ENCODE peak calls at places on chromosome 2, in eight cellular contexts. U is foreskin keratinocyte; T is EH; L is activated CD4-positive, alpha-beta T cell treated with anti-CD3 and anti-CD28 coated beads, Interleukin-2, amount 50 U/mL, for 1 hour; A is tibial artery; Y is EL; S is iris pigment epithelial cell; O is hepatocyte. F is an unnamed sample.

GRCh38 chr2:120826716-120827410 is 91.2 kb downstream of the GLI2 start:
- DNase-seq in O (no peak), T (no peak), A (peak), L (no peak), U (no peak), S (no peak), Y (no peak), F (no peak)

GRCh38 chr2:103135679-103136078 is 373.8 kb downstream of the TMEM182 start:
- DNase-seq in O (no peak), Y (no peak), T (no peak), L (no peak), S (no peak), A (no peak), U (no peak), F (no peak)

GRCh38 chr2:23509071-23509470 is 124.1 kb downstream of the KLHL29 start:
- DNase-seq in Y (no peak), A (no peak), U (no peak), T (no peak), L (no peak), S (no peak), O (no peak), F (no peak)

GRCh38 chr2:3870997-3871396 is 167.6 kb downstream of the DCDC2C start:
- DNase-seq in L (no peak), U (no peak), A (no peak), T (no peak), S (peak), Y (no peak), O (no peak), F (no peak)

GRCh38 chr2:235030936-235031335 is 79.1 kb downstream of the SH3BP4 start:
- DNase-seq in S (no peak), A (no peak), T (no peak), L (no peak), O (no peak), Y (no peak), U (no peak), F (no peak)

GRCh38 chr2:47664817-47665216 is 118.1 kb upstream of the MSH6 start:
- DNase-seq in U (no peak), S (peak), O (no peak), L (no peak), Y (no peak), A (no peak), T (peak), F (no peak)

GRCh38 chr2:24813645-24814257 is 20.5 kb downstream of the CENPO start:
- DNase-seq in Y (no peak), L (no peak), A (no peak), U (no peak), O (no peak), T (no peak), S (no peak), F (no peak)

GRCh38 chr2:71608441-71608840 is 155.1 kb downstream of the DYSF start:
- DNase-seq in L (no peak), S (no peak), O (no peak), A (peak), Y (no peak), T (no peak), U (no peak), F (no peak)

GRCh38 chr2:39411186-39411944 is 25.7 kb downstream of the MAP4K3 start:
- DNase-seq in T (peak), O (peak), A (no peak), S (peak), Y (peak), L (no peak), U (peak), F (no peak)

GRCh38 chr2:10278029-10278762 is 24.5 kb upstream of the HPCAL1 start:
- DNase-seq in U (no peak), Y (peak), T (peak), O (no peak), A (peak), S (peak), L (no peak), F (peak)

GRCh38 chr2:1799174-1799573 is 54.9 kb upstream of the PXDN start:
- DNase-seq in U (no peak), T (no peak), O (no peak), A (no peak), L (no peak), S (no peak), Y (no peak), F (no peak)

GRCh38 chr2:223856584-223856983 is 19.2 kb upstream of the AP1S3 start:
- DNase-seq in S (no peak), U (no peak), L (no peak), Y (no peak), A (no peak), T (no peak), O (no peak), F (no peak)

GRCh38 chr2:112692914-112693313 is 27.9 kb upstream of the NT5DC4 start:
- DNase-seq in L (no peak), A (no peak), O (no peak), T (no peak), U (no peak), Y (no peak), S (no peak), F (peak)

GRCh38 chr2:237744613-237745249 is 53.8 kb upstream of the RBM44 start:
- DNase-seq in T (peak), S (peak), L (peak), U (peak), O (peak), Y (peak), A (peak), F (peak)

GRCh38 chr2:234661146-234661545 is 164.3 kb upstream of the ARL4C start:
- DNase-seq in L (no peak), Y (no peak), U (no peak), O (no peak), T (no peak), S (no peak), A (no peak), F (no peak)

GRCh38 chr2:10285578-10286198 is 17.0 kb upstream of the HPCAL1 start:
- DNase-seq in L (no peak), U (no peak), S (peak), O (peak), A (peak), T (peak), Y (peak), F (peak)

GRCh38 chr2:236049981-236050380 is 118.2 kb downstream of the GBX2 start:
- DNase-seq in L (no peak), A (no peak), T (no peak), Y (no peak), O (no peak), U (no peak), S (no peak), F (no peak)

GRCh38 chr2:43412121-43412753 is 183.6 kb downstream of the THADA start:
- DNase-seq in U (peak), Y (peak), T (peak), A (no peak), S (peak), O (no peak), L (no peak), F (no peak)

GRCh38 chr2:67400560-67401464 is 3.7 kb downstream of the ETAA1 start:
- DNase-seq in U (peak), T (peak), A (no peak), L (no peak), O (no peak), S (peak), Y (peak), F (no peak)

GRCh38 chr2:118576109-118576855 is 271.2 kb downstream of the EN1 start:
- DNase-seq in S (peak), T (no peak), L (no peak), O (no peak), Y (no peak), U (no peak), A (no peak), F (no peak)

GRCh38 chr2:17373041-17373440 is 145.2 kb downstream of the RAD51AP2 start:
- DNase-seq in A (no peak), T (no peak), S (peak), L (no peak), O (no peak), Y (no peak), U (no peak), F (no peak)

GRCh38 chr2:105308785-105309540 is 20.6 kb downstream of the TGFBRAP1 start:
- DNase-seq in O (peak), A (no peak), Y (no peak), T (no peak), U (no peak), L (no peak), S (peak), F (no peak)

GRCh38 chr2:164560181-164560792 is 61.0 kb downstream of the GRB14 start:
- DNase-seq in A (no peak), L (no peak), S (peak), T (peak), U (peak), Y (peak), O (peak), F (no peak)

GRCh38 chr2:232870002-232870765 is at the start of gene SNORC:
- DNase-seq in L (no peak), A (peak), T (no peak), U (no peak), S (no peak), Y (no peak), O (no peak), F (no peak)

GRCh38 chr2:231684314-231685223 is 23.8 kb upstream of the PTMA start:
- DNase-seq in L (no peak), Y (no peak), O (no peak), U (no peak), S (no peak), A (no peak), T (no peak), F (no peak)

GRCh38 chr2:151946856-151947523 is 118.8 kb upstream of the ARL5A start:
- DNase-seq in A (peak), S (peak), U (peak), T (peak), O (peak), Y (peak), L (peak), F (peak)

GRCh38 chr2:81007104-81007503 is 702.6 kb upstream of the LRRTM1 start:
- DNase-seq in U (no peak), L (no peak), T (no peak), O (no peak), Y (no peak), S (no peak), A (no peak), F (no peak)

GRCh38 chr2:101014264-101014857 is 12.3 kb downstream of the RPL31 start:
- DNase-seq in A (no peak), O (no peak), T (no peak), U (no peak), L (no peak), Y (no peak), S (no peak), F (no peak)

GRCh38 chr2:128440087-128440665 is 121.5 kb upstream of the HS6ST1 start:
- DNase-seq in T (no peak), L (no peak), Y (no peak), S (no peak), O (no peak), A (no peak), U (no peak), F (no peak)

GRCh38 chr2:144834363-144834762 is 314.4 kb upstream of the ZEB2 start:
- DNase-seq in A (no peak), U (no peak), Y (no peak), S (peak), T (no peak), O (no peak), L (no peak), F (no peak)

GRCh38 chr2:205937193-205937592 is 148.8 kb downstream of the INO80D start:
- DNase-seq in S (no peak), Y (no peak), A (no peak), O (no peak), T (no peak), L (no peak), U (no peak), F (no peak)

GRCh38 chr2:3535794-3536681 is 16.7 kb upstream of the ADI1 start:
- DNase-seq in L (no peak), A (peak), S (peak), U (peak), O (peak), Y (peak), T (peak), F (peak)

GRCh38 chr2:233011268-233012190 is 1.5 kb downstream of the NGEF start:
- DNase-seq in T (no peak), L (no peak), O (no peak), S (no peak), Y (no peak), A (no peak), U (no peak), F (no peak)

GRCh38 chr2:38527338-38528007 is 75.3 kb downstream of the HNRNPLL start:
- DNase-seq in Y (no peak), L (no peak), O (no peak), A (no peak), U (no peak), S (no peak), T (peak), F (no peak)

GRCh38 chr2:61633250-61633649 is 95.1 kb upstream of the XPO1 start:
- DNase-seq in L (no peak), A (no peak), U (no peak), O (no peak), Y (no peak), S (no peak), T (no peak), F (no peak)

GRCh38 chr2:214830794-214831346 is 21.4 kb upstream of the BARD1 start:
- DNase-seq in L (no peak), S (peak), Y (peak), U (peak), O (peak), A (no peak), T (peak), F (peak)

GRCh38 chr2:154244932-154245331 is 373.2 kb downstream of the GALNT13 start:
- DNase-seq in S (no peak), L (no peak), O (no peak), A (no peak), U (no peak), T (no peak), Y (no peak), F (no peak)

F was measured in SW480.